ENCODE peak calls at places on chromosomes 4 and X, in eight cellular contexts. C is Caco-2; Z is epithelial cell of esophagus; S is GM12865; G is lower leg skin; Q is CD8-positive, alpha-beta memory T cell; O is astrocyte; M is AG09309. V is an unnamed sample.

GRCh38 chr4:174591243-174592021 is 69.1 kb upstream of the HPGD start:
- DNase-seq in G (no peak), Q (no peak), O (no peak), S (peak; percentile 40), M (no peak), C (no peak), Z (no peak), V (no peak)

GRCh38 chrX:116345953-116346352 is 90.5 kb upstream of the SLC6A14 start:
- DNase-seq in G (no peak), C (no peak), S (peak; percentile 0), Q (no peak), M (no peak), O (no peak), Z (no peak), V (no peak)

GRCh38 chr4:113094802-113095201 is 45.3 kb downstream of the ANK2 start:
- DNase-seq in C (no peak), O (peak; percentile 9), Q (no peak), S (peak; percentile 23), M (no peak), Z (peak; percentile 29), G (no peak), V (no peak)

GRCh38 chrX:29419774-29420553 is 795.4 kb upstream of the MAGEB2 start:
- DNase-seq in Q (no peak), Z (no peak), O (peak; percentile 93), M (no peak), C (peak; percentile 50), S (peak; percentile 4), G (no peak), V (no peak)

GRCh38 chrX:7925867-7926472 is 1.2 kb downstream of the PNPLA4 start:
- DNase-seq in G (peak; percentile 26), O (peak; percentile 37), Z (peak; percentile 70), C (peak; percentile 60), M (peak; percentile 28), Q (peak; percentile 33), S (peak; percentile 78), V (peak; percentile 23)

GRCh38 chr4:16029329-16029728 is 54.5 kb downstream of the PROM1 start:
- DNase-seq in C (no peak), G (no peak), Q (no peak), Z (no peak), M (peak; percentile 21), O (peak; percentile 78), S (no peak), V (no peak)

GRCh38 chrX:46710927-46711623 is 47.8 kb downstream of the SLC9A7 start:
- DNase-seq in O (no peak), Z (no peak), C (no peak), G (no peak), M (no peak), Q (no peak), S (peak; percentile 50), V (no peak)

GRCh38 chr4:105208556-105208955 is 61.9 kb downstream of the TET2 start:
- DNase-seq in S (no peak), G (no peak), M (no peak), O (no peak), C (no peak), Z (no peak), Q (no peak), V (no peak)

GRCh38 chr4:24404281-24404680 is 180.1 kb downstream of the DHX15 start:
- DNase-seq in G (no peak), M (no peak), Q (no peak), S (no peak), Z (no peak), O (peak; percentile 53), C (no peak), V (no peak)

GRCh38 chr4:171759274-171759673 is 53.9 kb upstream of the GALNTL6 start:
- DNase-seq in O (no peak), M (no peak), Q (no peak), G (no peak), C (no peak), S (no peak), Z (no peak), V (no peak)

GRCh38 chrX:130523460-130524394 is 121.9 kb downstream of the RBMX2 start:
- DNase-seq in C (peak; percentile 39), S (no peak), Q (no peak), O (no peak), M (no peak), Z (peak; percentile 10), G (no peak), V (peak; percentile 26)

GRCh38 chr4:102575369-102576129 is 74.4 kb downstream of the NFKB1 start:
- DNase-seq in Z (no peak), Q (no peak), C (no peak), M (no peak), G (no peak), S (no peak), O (peak; percentile 36), V (no peak)

GRCh38 chr4:878796-879729 is 53.1 kb downstream of the GAK start:
- DNase-seq in O (no peak), M (no peak), C (no peak), Z (no peak), S (no peak), Q (peak; percentile 8), G (no peak), V (no peak)

GRCh38 chr4:7539186-7539585 is 104.5 kb upstream of the PSAPL1 start:
- DNase-seq in Q (no peak), M (no peak), C (no peak), O (no peak), G (no peak), Z (no peak), S (no peak), V (no peak)

GRCh38 chrX:151825927-151826471 is 86.7 kb upstream of the MAGEA4 start:
- DNase-seq in G (peak; percentile 58), S (no peak), Z (peak; percentile 47), Q (no peak), M (peak; percentile 91), O (peak; percentile 90), C (peak; percentile 43), V (no peak)

GRCh38 chr4:168832746-168833575 is 177.1 kb downstream of the CBR4 start:
- DNase-seq in Q (no peak), S (no peak), M (no peak), G (no peak), Z (peak; percentile 75), C (no peak), O (no peak), V (peak; percentile 53)

GRCh38 chr4:122458625-122459024 is 2.1 kb upstream of the IL2 start:
- DNase-seq in Z (peak; percentile 73), C (no peak), O (peak; percentile 26), M (no peak), Q (peak; percentile 10), S (peak; percentile 52), G (no peak), V (no peak)

GRCh38 chr4:75490155-75490554 is 24.0 kb downstream of the RCHY1 start:
- DNase-seq in Q (no peak), S (no peak), M (no peak), G (no peak), Z (peak; percentile 26), C (no peak), O (no peak), V (no peak)

GRCh38 chr4:2537011-2537830 is 774 bp downstream of the FAM193A start:
- DNase-seq in Z (peak; percentile 60), S (peak; percentile 67), Q (peak; percentile 50), O (peak; percentile 24), M (no peak), C (peak; percentile 45), G (no peak), V (peak; percentile 29)

GRCh38 chr4:184281231-184282139 is 63.8 kb upstream of the ENPP6 start:
- DNase-seq in C (no peak), Q (no peak), O (no peak), G (no peak), S (peak; percentile 92), Z (no peak), M (no peak), V (no peak)

DNA sequence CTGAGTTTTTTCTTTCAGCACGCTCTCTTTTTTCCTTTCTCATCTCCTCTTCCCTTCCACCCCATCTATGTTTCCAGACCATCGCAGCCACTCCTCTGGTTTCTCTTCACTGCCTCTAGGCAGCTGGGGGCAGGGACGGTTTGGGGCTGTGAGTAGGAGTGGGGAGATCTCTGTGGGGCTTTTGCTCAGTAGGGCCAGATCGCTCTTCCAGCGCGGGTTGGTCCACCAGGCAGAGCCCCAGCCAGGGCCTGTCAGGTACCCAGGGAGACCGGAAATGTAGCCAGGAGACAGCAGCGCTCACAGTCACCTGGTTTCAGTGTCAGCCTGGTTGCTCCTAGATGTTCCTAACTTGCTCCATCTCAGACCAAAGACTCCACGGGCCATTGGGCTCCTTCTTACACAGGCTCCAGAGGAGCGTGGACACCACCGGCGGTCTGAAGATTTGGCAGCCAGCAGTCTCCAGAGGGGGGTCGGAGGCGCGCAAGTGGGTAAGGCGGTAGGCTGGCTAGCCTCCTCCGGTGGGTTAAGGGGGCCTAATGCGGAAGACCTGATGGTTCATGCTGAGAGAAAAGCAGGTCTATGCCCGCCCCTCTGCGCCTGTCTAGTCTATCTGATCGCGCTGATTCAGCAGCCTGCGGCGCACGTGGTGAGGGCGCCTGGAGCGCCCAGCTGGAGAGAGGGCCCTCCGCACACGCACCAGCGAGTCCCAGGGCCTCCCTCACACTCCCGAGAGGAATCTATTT is 1.8 kb downstream of the FGF5 start:
- DNase-seq in Q (no peak), G (no peak), O (peak; percentile 47), M (no peak), S (no peak), C (no peak), Z (peak; percentile 49), V (no peak)
- H3K4me3 ChIP-seq in Q (no peak overlapping the region), G (no peak overlapping the region), O (peak overlapping the region; percentile 94), M (peak overlapping the region; percentile 91), S (no peak overlapping the region), C (no peak overlapping the region), Z (peak overlapping the region; percentile 20), V (no peak overlapping the region)

GRCh38 chrX:72081605-72082320 is 50.0 kb downstream of the RTL5 start:
- DNase-seq in M (no peak), S (no peak), O (no peak), C (peak; percentile 83), G (no peak), Q (no peak), Z (no peak), V (no peak)
- H3K4me3 ChIP-seq in M (no peak overlapping the region), S (no peak overlapping the region), O (no peak overlapping the region), C (no peak overlapping the region), G (no peak overlapping the region), Q (no peak overlapping the region), Z (no peak overlapping the region), V (no peak overlapping the region)

DNA sequence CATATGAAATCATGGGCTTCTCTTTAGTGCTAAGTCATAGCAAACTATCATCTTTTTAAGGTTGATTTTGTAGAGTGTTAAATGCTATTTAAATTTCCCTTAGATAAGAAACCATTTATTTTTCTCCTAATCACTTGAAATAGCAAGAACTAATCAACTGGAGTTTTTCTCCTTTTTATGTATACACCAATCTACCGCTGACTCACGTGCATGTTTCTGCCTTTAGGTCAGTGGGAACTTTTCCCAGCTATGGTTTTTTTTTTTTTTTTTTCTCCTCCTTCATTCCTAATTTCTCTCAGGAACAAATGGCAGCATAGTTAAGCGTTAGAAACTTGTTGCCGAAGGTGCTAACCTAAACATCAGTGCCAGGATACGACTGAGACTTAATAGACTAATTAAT is 176.4 kb downstream of the BMPR1B start:
- DNase-seq in Q (no peak), M (no peak), O (peak; percentile 62), Z (peak; percentile 71), G (no peak), C (no peak), S (no peak), V (no peak)
- H3K4me3 ChIP-seq in Q (no peak overlapping the region), M (no peak overlapping the region), O (peak overlapping the region; percentile 52), Z (no peak overlapping the region), G (no peak overlapping the region), C (no peak overlapping the region), S (no peak overlapping the region), V (no peak overlapping the region)

DNA sequence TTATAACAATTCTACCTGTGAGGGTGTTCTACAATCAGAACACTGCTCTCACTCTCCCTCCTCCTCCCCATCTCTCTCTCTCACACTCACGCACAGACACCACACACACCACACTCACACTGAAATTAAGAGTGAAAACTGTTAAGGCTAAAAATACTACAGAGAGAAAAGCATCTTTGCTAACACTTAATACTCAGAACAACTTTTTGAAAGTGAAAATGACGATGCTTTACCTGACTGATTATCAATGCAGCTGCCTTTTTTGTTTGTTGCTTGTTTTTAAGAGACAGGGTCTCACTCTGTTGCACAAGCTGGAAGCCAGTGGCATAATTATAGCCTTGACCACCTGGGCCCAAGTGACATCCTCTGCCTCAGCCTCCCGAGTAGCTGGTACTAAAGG is 222.4 kb downstream of the APBB2 start:
- DNase-seq in S (peak; percentile 89), G (no peak), Q (no peak), Z (no peak), M (no peak), O (no peak), C (no peak), V (no peak)
- H3K4me3 ChIP-seq in S (peak overlapping the region; percentile 49), G (no peak overlapping the region), Q (no peak overlapping the region), Z (no peak overlapping the region), M (no peak overlapping the region), O (no peak overlapping the region), C (no peak overlapping the region), V (no peak overlapping the region)